ENCODE peak calls at places on chromosomes 1 and 21, in six cellular contexts. M is esophagus squamous epithelium; J is transverse colon; L is fibroblast of lung; E is osteoblast; Z is CD8-positive, alpha-beta T cell. D is an unnamed sample. For H3K4me1, the result is how much of the 10 kb centered on the place peaks cover.

GRCh38 chr1:115469703-115470476 is 131.8 kb upstream of the NGF start:
- DNase-seq in Z (no peak), M (no peak), L (peak), J (peak), E (peak), D (peak)

GRCh38 chr1:230176871-230177411 is 109.9 kb downstream of the GALNT2 start:
- DNase-seq in M (no peak), L (peak), E (no peak), J (peak), Z (no peak), D (peak)

GRCh38 chr1:151472852-151473731 is 13.8 kb upstream of the POGZ start:
- DNase-seq in M (no peak), J (peak), L (peak), E (peak), Z (no peak), D (peak)

GRCh38 chr21:43703068-43703880 is 15.7 kb upstream of the PDXK start:
- DNase-seq in E (peak), M (no peak), L (peak), Z (no peak), J (peak), D (peak)

GRCh38 chr1:77048615-77049005 is 170.6 kb downstream of the PIGK start:
- DNase-seq in M (no peak), E (no peak), Z (no peak), L (no peak), J (no peak), D (no peak)

GRCh38 chr1:78884685-78885452 is 121.7 kb downstream of the ADGRL4 start:
- DNase-seq in M (no peak), E (peak), L (peak), J (no peak), Z (no peak), D (peak)

GRCh38 chr1:6248161-6248776 is 4.3 kb downstream of the HES3 start:
- DNase-seq in M (no peak), E (peak), J (no peak), Z (no peak), L (no peak), D (no peak)

GRCh38 chr1:90193116-90193515 is 198.2 kb downstream of the ZNF326 start:
- DNase-seq in L (no peak), M (no peak), J (no peak), E (no peak), Z (no peak), D (no peak)

GRCh38 chr1:12549460-12550349 is 68.3 kb downstream of the DHRS3 start:
- DNase-seq in J (peak), L (peak), E (peak), Z (no peak), M (no peak), D (no peak)

GRCh38 chr1:2109581-2110021 is 59.4 kb downstream of the PRKCZ start:
- DNase-seq in M (no peak), Z (no peak), J (no peak), E (peak), L (no peak), D (no peak)

GRCh38 chr1:30527511-30528140 is 195.8 kb downstream of the MATN1 start:
- DNase-seq in E (no peak), L (no peak), M (no peak), J (no peak), Z (no peak), D (peak)

GRCh38 chr21:35027558-35028450 is 21.3 kb downstream of the RUNX1 start:
- DNase-seq in Z (no peak), J (no peak), L (no peak), E (no peak), M (no peak), D (no peak)

GRCh38 chr1:24964811-24965570 is 34.9 kb upstream of the RUNX3 start:
- DNase-seq in J (peak), E (peak), L (no peak), Z (peak), M (no peak), D (no peak)

GRCh38 chr1:9892563-9893528 is 17.2 kb downstream of the CTNNBIP1 start:
- DNase-seq in L (peak), Z (no peak), M (no peak), E (peak), J (peak), D (no peak)

GRCh38 chr1:24463756-24464377 is 38.8 kb upstream of the RCAN3 start:
- DNase-seq in E (no peak), M (no peak), Z (no peak), J (no peak), L (no peak), D (peak)

GRCh38 chr1:31987231-31987630 is 26.4 kb upstream of the KHDRBS1 start:
- DNase-seq in J (no peak), E (no peak), L (no peak), M (no peak), Z (no peak), D (peak)

GRCh38 chr1:19661721-19662228 is 2.9 kb upstream of the HTR6 start:
- DNase-seq in Z (no peak), J (no peak), L (peak), M (no peak), E (peak), D (no peak)

GRCh38 chr1:38489844-38490270 is 369.7 kb downstream of the RRAGC start:
- DNase-seq in Z (no peak), L (no peak), M (no peak), J (peak), E (no peak), D (peak)

GRCh38 chr1:109986054-109986444 is 1.5 kb downstream of the AHCYL1 start:
- DNase-seq in M (no peak), E (no peak), Z (no peak), L (no peak), J (no peak), D (no peak)

GRCh38 chr1:172559811-172560210 is 26.9 kb downstream of the SUCO start:
- DNase-seq in L (no peak), J (no peak), M (no peak), Z (no peak), E (no peak), D (peak)

GRCh38 chr1:231970684-231971083 is 344.1 kb downstream of the DISC1 start:
- DNase-seq in Z (no peak), J (no peak), M (no peak), L (no peak), E (no peak), D (no peak)

GRCh38 chr1:183710734-183711133 is 57.6 kb upstream of the APOBEC4 start:
- DNase-seq in L (no peak), M (no peak), E (no peak), J (no peak), Z (no peak), D (no peak)

GRCh38 chr21:41948901-41949300 is 4.9 kb downstream of the C2CD2 start:
- DNase-seq in J (no peak), M (no peak), L (no peak), E (no peak), Z (no peak), D (no peak)

GRCh38 chr21:41951876-41952567 is 1.8 kb downstream of the C2CD2 start:
- DNase-seq in L (no peak), Z (no peak), J (no peak), M (no peak), E (peak), D (no peak)

GRCh38 chr21:41953249-41953830 is 478 bp downstream of the C2CD2 start:
- DNase-seq in L (no peak), E (peak), J (peak), M (no peak), Z (no peak), D (peak)

GRCh38 chr21:41952568-41953248 is 1.1 kb downstream of the C2CD2 start:
- DNase-seq in L (no peak), Z (no peak), M (no peak), E (peak), J (peak), D (peak)

GRCh38 chr21:41950941-41951408 is 2.8 kb downstream of the C2CD2 start:
- DNase-seq in L (no peak), E (peak), M (no peak), J (no peak), Z (no peak), D (peak)
- H3K4me1 ChIP-seq in L (under half), E (under half), M (under half), J (under half), Z (under half), D (under half)

GRCh38 chr1:33143181-33143580 is 38.7 kb downstream of the TRIM62 start:
- DNase-seq in J (no peak), E (peak), Z (no peak), L (peak), M (no peak), D (no peak)

GRCh38 chr1:33141781-33142180 is 40.1 kb downstream of the TRIM62 start:
- DNase-seq in L (no peak), J (no peak), M (no peak), Z (no peak), E (peak), D (no peak)

GRCh38 chr1:33142483-33143065 is 39.3 kb downstream of the TRIM62 start:
- DNase-seq in J (no peak), E (peak), Z (no peak), L (no peak), M (no peak), D (peak)

GRCh38 chr1:33146038-33146437 is 35.8 kb downstream of the TRIM62 start:
- DNase-seq in J (no peak), M (no peak), E (peak), L (no peak), Z (no peak), D (no peak)

GRCh38 chr1:33143698-33144097 is 38.1 kb downstream of the TRIM62 start:
- DNase-seq in M (no peak), J (no peak), Z (no peak), E (peak), L (peak), D (no peak)
- H3K4me3 ChIP-seq in M (no peak), J (no peak), Z (no peak), E (no peak), L (no peak), D (no peak)

DNA sequence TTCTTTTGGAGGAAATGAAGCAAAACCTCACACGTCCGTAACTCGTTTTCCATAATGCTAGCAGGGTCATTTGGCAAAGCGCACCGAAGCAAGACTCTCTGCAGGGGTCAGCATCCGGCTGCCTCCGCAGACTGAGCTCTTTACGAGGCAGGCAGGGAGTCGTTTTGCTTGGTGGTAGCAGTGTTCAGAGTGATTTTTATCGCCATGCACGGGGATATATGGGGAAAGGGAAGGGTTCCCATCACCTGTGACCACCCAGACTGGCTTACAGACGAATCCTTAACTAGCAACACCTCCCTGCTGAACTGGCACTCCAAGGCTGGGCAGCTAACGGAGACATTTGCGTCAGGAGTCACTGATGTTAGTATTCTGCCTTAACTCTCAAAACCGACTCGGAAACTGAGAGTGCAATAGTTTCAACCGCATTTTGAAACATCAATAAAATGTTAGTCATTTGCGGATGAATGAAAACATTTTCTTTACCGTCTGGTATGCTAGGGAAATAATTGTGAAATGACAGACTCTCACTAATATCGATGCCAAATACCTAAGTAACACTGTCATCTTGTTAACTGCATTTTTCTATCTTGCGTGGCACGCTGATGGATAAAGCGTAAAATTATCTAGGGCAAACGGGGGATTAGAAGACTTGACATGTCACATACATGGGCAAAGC is 2.2 kb upstream of the NEGR1 start:
- DNase-seq in L (peak), E (peak), Z (no peak), J (peak), M (no peak), D (peak)
- TF ChIP-seq CTCF in L (peak), E (peak), Z (no peak), J (no peak), M (no peak), D (peak)

GRCh38 chr1:155084722-155085503 is 6.3 kb downstream of the EFNA3 start:
- DNase-seq in M (peak), L (peak), J (peak), E (peak), Z (peak), D (peak)

GRCh38 chr1:155086856-155087535 is 8.4 kb downstream of the EFNA3 start:
- DNase-seq in L (no peak), M (no peak), E (no peak), Z (no peak), J (no peak), D (no peak)

GRCh38 chr1:155086182-155086741 is 7.6 kb downstream of the EFNA3 start:
- DNase-seq in J (peak), M (no peak), Z (peak), L (peak), E (peak), D (peak)

GRCh38 chr1:155083865-155084721 is 5.5 kb downstream of the EFNA3 start:
- DNase-seq in E (peak), Z (no peak), L (peak), J (peak), M (no peak), D (peak)

GRCh38 chr1:155085504-155086181 is 7.0 kb downstream of the EFNA3 start:
- DNase-seq in J (peak), M (peak), Z (no peak), E (peak), L (no peak), D (peak)
- H3K4me1 ChIP-seq in J (under half), M (under half), Z (under half), E (under half), L (under half), D (under half)

GRCh38 chr1:22717038-22717758 is 6.6 kb downstream of the EPHB2 start:
- DNase-seq in Z (no peak), E (no peak), J (peak), M (no peak), L (no peak), D (peak)
- H3K4me3 ChIP-seq in Z (no peak), E (no peak), J (no peak), M (no peak), L (no peak), D (peak)

GRCh38 chr21:29499734-29500343 is 201.1 kb downstream of the BACH1 start:
- DNase-seq in M (no peak), E (no peak), Z (no peak), L (peak), J (no peak), D (peak)
- TF ChIP-seq CTCF in M (peak), E (peak), Z (no peak), L (peak), J (no peak), D (peak)

GRCh38 chr1:205296154-205296553 is 25.4 kb downstream of the NUAK2 start:
- DNase-seq in M (no peak), L (no peak), E (no peak), J (no peak), Z (no peak), D (no peak)

GRCh38 chr1:205300149-205300548 is 21.4 kb downstream of the NUAK2 start:
- DNase-seq in M (no peak), L (no peak), E (peak), J (no peak), Z (no peak), D (no peak)

GRCh38 chr1:205301220-205301821 is 20.2 kb downstream of the NUAK2 start:
- DNase-seq in J (peak), E (peak), M (no peak), Z (no peak), L (peak), D (peak)

GRCh38 chr1:205294914-205295310 is 26.6 kb downstream of the NUAK2 start:
- DNase-seq in M (no peak), L (no peak), Z (no peak), J (no peak), E (peak), D (peak)

DNA sequence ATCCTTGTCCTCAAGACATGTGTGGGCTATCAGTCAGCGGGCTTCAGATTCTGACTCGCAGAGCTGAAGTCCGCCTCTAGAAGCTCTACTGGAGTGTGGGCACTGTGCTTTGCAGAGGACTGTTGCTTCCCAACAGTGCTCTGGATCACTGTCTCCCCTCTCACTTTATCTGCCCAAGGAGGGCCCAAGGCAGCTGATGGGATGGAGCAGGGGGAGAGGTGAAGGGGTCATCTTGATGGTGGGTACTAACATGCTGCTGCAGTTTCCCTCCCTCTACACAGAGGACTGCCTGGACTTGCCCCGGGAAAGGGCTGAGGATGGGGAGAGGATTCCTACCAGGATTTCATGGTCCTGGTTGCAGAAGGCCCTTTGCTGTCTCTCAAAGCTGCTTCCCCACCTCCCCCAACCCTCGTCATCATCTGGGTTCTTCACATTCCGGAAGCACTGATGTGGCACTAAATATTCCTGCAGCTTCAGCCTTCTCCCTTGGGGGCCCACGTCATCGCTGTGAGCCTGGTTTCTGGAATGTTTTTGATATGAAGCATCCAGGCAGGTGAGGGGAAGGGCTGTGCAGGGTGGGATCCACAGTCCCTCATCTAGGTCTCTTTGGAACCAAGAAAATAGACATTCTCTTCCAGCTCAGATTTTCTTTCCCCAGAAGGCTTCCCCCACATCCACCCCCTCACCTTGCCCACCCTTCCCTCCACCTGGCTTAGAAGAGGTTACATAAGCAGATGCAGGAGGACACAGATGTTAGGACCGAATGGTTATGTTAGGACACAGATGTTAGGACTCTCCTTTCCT is 23.2 kb downstream of the NUAK2 start:
- DNase-seq in E (peak), L (peak), J (no peak), M (no peak), Z (no peak), D (peak)
- H3K4me1 ChIP-seq in E (half or more), L (under half), J (under half), M (under half), Z (half or more), D (under half)

DNA sequence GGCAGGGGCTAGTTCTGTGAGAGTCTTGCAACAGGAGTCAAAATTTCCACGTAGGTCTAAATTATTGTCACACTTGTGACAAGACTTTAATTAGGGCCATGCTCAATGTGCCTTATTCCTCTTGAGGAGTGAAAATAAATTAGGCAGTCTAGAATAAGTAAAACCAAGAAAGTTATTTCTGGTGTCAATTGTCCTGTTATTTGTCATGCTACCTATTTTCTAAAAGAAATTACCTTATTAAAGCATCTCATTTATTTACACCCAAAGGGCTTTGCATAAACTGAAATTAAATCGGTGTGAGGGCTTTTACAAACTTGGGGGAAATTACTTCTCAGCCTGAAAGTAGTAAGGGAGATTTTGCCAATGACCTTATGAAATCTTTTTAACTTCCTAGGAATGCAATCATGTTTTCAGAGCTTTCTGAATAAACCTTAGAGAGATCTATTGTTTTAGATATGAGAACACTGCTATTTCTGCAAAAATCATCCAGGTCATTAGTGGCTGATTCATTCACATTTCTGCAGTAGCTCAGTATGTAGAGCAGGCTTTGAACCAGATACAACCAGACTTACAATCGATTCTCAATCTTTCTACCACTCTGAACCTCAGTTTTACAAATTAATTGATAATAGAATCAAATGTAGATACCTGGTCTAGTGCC is 221.2 kb upstream of the SAMSN1 start:
- DNase-seq in E (no peak), M (no peak), J (no peak), Z (no peak), L (no peak), D (no peak)
- H3K4me3 ChIP-seq in E (no peak), M (no peak), J (no peak), Z (no peak), L (no peak), D (no peak)

GRCh38 chr1:206572835-206573771 is 39.2 kb downstream of the EIF2D start:
- DNase-seq in M (no peak), J (no peak), E (no peak), L (no peak), Z (no peak), D (no peak)

GRCh38 chr1:206573772-206574161 is 38.5 kb downstream of the EIF2D start:
- DNase-seq in J (no peak), E (no peak), M (no peak), L (no peak), Z (no peak), D (no peak)

GRCh38 chr1:206575894-206576737 is 36.1 kb downstream of the EIF2D start:
- DNase-seq in Z (no peak), E (no peak), L (no peak), J (no peak), M (no peak), D (no peak)

GRCh38 chr1:206578115-206578935 is 33.9 kb downstream of the EIF2D start:
- DNase-seq in Z (no peak), M (no peak), J (no peak), E (no peak), L (no peak), D (no peak)

DNA sequence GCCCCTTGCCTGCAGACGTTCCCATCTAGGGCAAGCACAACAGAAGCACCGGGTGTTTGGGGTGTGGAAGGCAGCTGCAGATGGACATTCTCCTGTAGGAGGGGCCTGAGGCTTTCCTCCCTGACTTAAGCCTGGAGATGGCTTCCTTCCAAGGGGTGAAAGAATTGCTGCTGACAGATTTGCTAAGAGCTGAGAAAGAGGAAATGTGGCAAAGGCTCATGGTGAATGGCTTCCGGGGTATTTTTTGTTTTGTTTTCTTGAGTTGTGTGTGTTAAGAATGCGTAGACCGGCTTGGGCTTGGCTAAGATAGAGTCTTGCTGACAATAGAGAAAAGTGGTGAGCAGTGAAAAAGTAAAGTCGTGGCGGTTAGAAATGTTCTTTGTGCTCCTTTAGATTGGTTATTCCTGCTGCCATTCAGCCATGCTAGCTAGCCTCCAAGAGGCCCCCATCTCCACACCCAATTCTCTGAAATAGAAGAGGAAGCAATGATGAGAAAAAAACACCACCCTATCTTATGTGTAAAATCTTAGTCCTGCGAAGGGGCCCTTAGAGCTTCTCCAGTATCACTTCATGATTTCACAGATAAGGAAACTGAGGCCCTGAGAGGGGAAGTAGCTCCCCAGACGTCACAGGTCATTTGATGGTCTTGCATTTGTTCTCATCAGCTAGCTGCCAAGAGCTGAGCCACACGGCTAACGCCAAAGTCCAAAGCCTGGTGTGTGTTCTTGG is 36.9 kb downstream of the EIF2D start:
- DNase-seq in M (no peak), L (peak), J (peak), E (no peak), Z (no peak), D (no peak)
- TF ChIP-seq CTCF in M (no peak), L (no peak), J (no peak), E (no peak), Z (no peak), D (no peak)

D was measured in endodermal cell.